ENCODE peak calls at places on chromosomes 5 and 9, in nine cellular contexts. X is NCI-H2107; T is stimulated activated CD8-positive, alpha-beta memory T cell treated with anti-CD3 and anti-CD28 coated beads, Interleukin-15, amount 100 ng/mL, for 1 hour; D is HEK293T; R is ascending aorta; M is T-helper 17 cell; Z is activated CD8-positive, alpha-beta memory T cell treated with anti-CD3 and anti-CD28 coated beads, Interleukin-2, amount 50 U/mL, for 4 hours; I is NCI-H1417; Y is heart right ventricle. J is an unnamed sample.

GRCh38 chr5:142888469-142889085 is 118.4 kb downstream of the ARHGAP26 start:
- DNase-seq in X (no peak), T (no peak), D (peak; percentile 67), R (no peak), M (no peak), Z (no peak), I (peak; percentile 59), Y (peak; percentile 54), J (peak; percentile 43)

GRCh38 chr9:93826209-93826608 is 128.9 kb downstream of the BARX1 start:
- DNase-seq in X (no peak), T (no peak), D (peak; percentile 1), R (no peak), M (peak; percentile 25), Z (peak; percentile 38), I (no peak), Y (no peak), J (no peak)

GRCh38 chr5:17089690-17090089 is 127.7 kb upstream of the BASP1 start:
- DNase-seq in X (no peak), T (no peak), D (no peak), R (no peak), M (no peak), Z (no peak), I (no peak), Y (no peak), J (no peak)

GRCh38 chr9:36855443-36856315 is 178.4 kb downstream of the PAX5 start:
- DNase-seq in X (no peak), T (no peak), D (peak; percentile 51), R (no peak), M (no peak), Z (no peak), I (peak; percentile 0), Y (no peak), J (peak; percentile 53)

GRCh38 chr9:14212116-14212515 is 101.8 kb downstream of the NFIB start:
- DNase-seq in X (no peak), T (no peak), D (no peak), R (no peak), M (no peak), Z (no peak), I (no peak), Y (no peak), J (no peak)

GRCh38 chr5:579211-579610 is 32.9 kb upstream of the CEP72 start:
- DNase-seq in X (no peak), T (no peak), D (no peak), R (no peak), M (no peak), Z (no peak), I (no peak), Y (no peak), J (no peak)

GRCh38 chr9:129483467-129484324 is 137.2 kb downstream of the C9orf50 start:
- DNase-seq in X (no peak), T (no peak), D (peak; percentile 43), R (peak; percentile 97), M (peak; percentile 40), Z (no peak), I (peak; percentile 71), Y (peak; percentile 92), J (no peak)

GRCh38 chr9:115071176-115071575 is 46.8 kb downstream of the TNC start:
- DNase-seq in X (no peak), T (no peak), D (no peak), R (no peak), M (no peak), Z (no peak), I (no peak), Y (no peak), J (no peak)

GRCh38 chr5:1057485-1057825 is 48.9 kb downstream of the NKD2 start:
- DNase-seq in X (no peak), T (no peak), D (no peak), R (no peak), M (peak; percentile 9), Z (no peak), I (no peak), Y (no peak), J (no peak)

GRCh38 chr9:91817493-91818225 is 132.4 kb downstream of the ROR2 start:
- DNase-seq in X (no peak), T (no peak), D (peak; percentile 40), R (no peak), M (no peak), Z (no peak), I (peak; percentile 66), Y (no peak), J (no peak)

GRCh38 chr9:136303825-136304416 is at the start of gene CCDC187:
- DNase-seq in X (no peak), T (no peak), D (no peak), R (no peak), M (no peak), Z (no peak), I (no peak), Y (no peak), J (no peak)

GRCh38 chr5:1542755-1543154 is 19.0 kb upstream of the LPCAT1 start:
- DNase-seq in X (no peak), T (no peak), D (no peak), R (peak; percentile 83), M (no peak), Z (no peak), I (no peak), Y (no peak), J (no peak)

GRCh38 chr9:100573655-100574260 is 4.1 kb upstream of the CAVIN4 start:
- DNase-seq in X (no peak), T (no peak), D (no peak), R (no peak), M (no peak), Z (no peak), I (no peak), Y (no peak), J (no peak)

GRCh38 chr9:37700900-37701299 is 50.1 kb downstream of the FRMPD1 start:
- DNase-seq in X (no peak), T (no peak), D (no peak), R (no peak), M (no peak), Z (no peak), I (no peak), Y (no peak), J (no peak)

GRCh38 chr9:70778568-70778967 is 342.9 kb downstream of the TRPM3 start:
- DNase-seq in X (no peak), T (no peak), D (no peak), R (no peak), M (no peak), Z (no peak), I (no peak), Y (no peak), J (no peak)

GRCh38 chr9:123326662-123327093 is 29.3 kb upstream of the CRB2 start:
- DNase-seq in X (no peak), T (no peak), D (no peak), R (no peak), M (no peak), Z (no peak), I (no peak), Y (no peak), J (peak; percentile 75)

GRCh38 chr9:8816361-8816760 is 1016.8 kb upstream of the DMAC1 start:
- DNase-seq in X (peak; percentile 25), T (no peak), D (peak; percentile 5), R (no peak), M (no peak), Z (no peak), I (peak; percentile 67), Y (no peak), J (no peak)

GRCh38 chr5:102792705-102793104 is 37.6 kb downstream of the PAM start:
- DNase-seq in X (no peak), T (no peak), D (peak; percentile 26), R (no peak), M (no peak), Z (no peak), I (no peak), Y (no peak), J (peak; percentile 24)

GRCh38 chr5:126477681-126478117 is 54.5 kb downstream of the GRAMD2B start:
- DNase-seq in X (no peak), T (no peak), D (no peak), R (no peak), M (no peak), Z (no peak), I (peak; percentile 4), Y (no peak), J (no peak)

GRCh38 chr9:74960548-74960947 is 7.8 kb upstream of the C9orf40 start:
- DNase-seq in X (no peak), T (no peak), D (no peak), R (no peak), M (no peak), Z (no peak), I (no peak), Y (no peak), J (no peak)

GRCh38 chr5:51378415-51378777 is 4.9 kb upstream of the ISL1 start:
- DNase-seq in X (no peak), T (no peak), D (no peak), R (no peak), M (no peak), Z (no peak), I (no peak), Y (no peak), J (no peak)

GRCh38 chr5:88929385-88929784 is 46.4 kb upstream of the MEF2C start:
- DNase-seq in X (no peak), T (no peak), D (no peak), R (no peak), M (no peak), Z (no peak), I (no peak), Y (no peak), J (no peak)

J was measured in NAMALWA.